ENCODE peak calls at places on chromosomes 4 and X, in nine cellular contexts. L, A, C, H, N, B, M, D and G are unnamed samples. For H3K4me1, the result is how much of the 10 kb centered on the place peaks cover.

GRCh38 chr4:82645868-82646267 is 84.1 kb upstream of the TMEM150C start:
- DNase-seq in L (no peak), A (no peak), C (no peak), H (no peak), N (no peak), B (no peak), M (no peak), D (no peak), G (no peak)

GRCh38 chrX:7132335-7133035 is 15.0 kb upstream of the STS start:
- DNase-seq in L (no peak), A (peak), C (peak), H (peak), N (peak), B (peak), M (peak), D (no peak), G (no peak)

GRCh38 chrX:136747003-136747986 is 33.4 kb downstream of the ARHGEF6 start:
- DNase-seq in L (no peak), A (no peak), C (no peak), H (no peak), N (no peak), B (no peak), M (no peak), D (no peak), G (no peak)

GRCh38 chrX:65600106-65600505 is 65.5 kb upstream of the LAS1L start:
- DNase-seq in L (no peak), A (no peak), C (peak), H (no peak), N (no peak), B (no peak), M (no peak), D (no peak), G (no peak)

GRCh38 chrX:93637591-93637990 is 35.8 kb downstream of the NAP1L3 start:
- DNase-seq in L (no peak), A (no peak), C (no peak), H (no peak), N (no peak), B (no peak), M (no peak), D (no peak), G (no peak)

GRCh38 chr4:46931981-46932380 is 22.9 kb upstream of the COX7B2 start:
- DNase-seq in L (no peak), A (peak), C (peak), H (peak), N (peak), B (peak), M (no peak), D (no peak), G (no peak)

GRCh38 chr4:59127748-59128147 is 2017.6 kb upstream of the IGFBP7 start:
- DNase-seq in L (no peak), A (no peak), C (no peak), H (no peak), N (no peak), B (no peak), M (no peak), D (no peak), G (no peak)

GRCh38 chr4:10741221-10741620 is 56.7 kb upstream of the CLNK start:
- DNase-seq in L (no peak), A (no peak), C (no peak), H (no peak), N (no peak), B (no peak), M (no peak), D (no peak), G (no peak)

GRCh38 chrX:121308276-121308805 is 260.9 kb downstream of the GLUD2 start:
- DNase-seq in L (peak), A (no peak), C (peak), H (no peak), N (peak), B (peak), M (peak), D (no peak), G (no peak)

GRCh38 chrX:151393514-151393913 is 3.5 kb upstream of the VMA21 start:
- DNase-seq in L (no peak), A (no peak), C (no peak), H (no peak), N (no peak), B (peak), M (no peak), D (no peak), G (peak)

GRCh38 chrX:56219702-56220101 is 12.5 kb upstream of the KLF8 start:
- DNase-seq in L (no peak), A (no peak), C (no peak), H (peak), N (peak), B (peak), M (peak), D (no peak), G (no peak)

GRCh38 chr4:55498051-55498450 is 48.7 kb downstream of the CLOCK start:
- DNase-seq in L (no peak), A (no peak), C (no peak), H (no peak), N (peak), B (no peak), M (no peak), D (no peak), G (no peak)

GRCh38 chrX:4825550-4825949 is 1112.1 kb upstream of the PRKX start:
- DNase-seq in L (no peak), A (no peak), C (no peak), H (no peak), N (no peak), B (no peak), M (no peak), D (no peak), G (no peak)

GRCh38 chr4:48329976-48330375 is 11.4 kb upstream of the SLAIN2 start:
- DNase-seq in L (no peak), A (no peak), C (no peak), H (peak), N (peak), B (no peak), M (no peak), D (no peak), G (no peak)

GRCh38 chr4:26235500-26235899 is 85.3 kb upstream of the RBPJ start:
- DNase-seq in L (peak), A (no peak), C (peak), H (no peak), N (peak), B (peak), M (no peak), D (peak), G (no peak)

GRCh38 chrX:68018248-68019203 is 414.8 kb downstream of the OPHN1 start:
- DNase-seq in L (no peak), A (no peak), C (no peak), H (peak), N (peak), B (peak), M (peak), D (no peak), G (no peak)

GRCh38 chr4:128363966-128364365 is 76.4 kb upstream of the PGRMC2 start:
- DNase-seq in L (no peak), A (no peak), C (no peak), H (no peak), N (no peak), B (no peak), M (no peak), D (no peak), G (no peak)

GRCh38 chr4:121380448-121381147 is at the start of gene QRFPR:
- DNase-seq in L (no peak), A (no peak), C (no peak), H (no peak), N (peak), B (peak), M (no peak), D (no peak), G (no peak)

GRCh38 chrX:154093965-154094364 is 3.6 kb downstream of the MECP2 start:
- DNase-seq in L (no peak), A (no peak), C (no peak), H (no peak), N (no peak), B (peak), M (no peak), D (no peak), G (no peak)

GRCh38 chr4:22410645-22411247 is 105.1 kb downstream of the ADGRA3 start:
- DNase-seq in L (no peak), A (no peak), C (no peak), H (peak), N (peak), B (no peak), M (no peak), D (no peak), G (no peak)

GRCh38 chr4:138049350-138049749 is 192.8 kb downstream of the SLC7A11 start:
- DNase-seq in L (no peak), A (no peak), C (no peak), H (peak), N (no peak), B (no peak), M (peak), D (no peak), G (no peak)

GRCh38 chr4:103934178-103934789 is 214.5 kb upstream of the TACR3 start:
- DNase-seq in L (no peak), A (no peak), C (no peak), H (peak), N (peak), B (peak), M (peak), D (no peak), G (no peak)

GRCh38 chr4:189525304-189525703 is 415.4 kb upstream of the FRG1 start:
- DNase-seq in L (no peak), A (no peak), C (no peak), H (no peak), N (no peak), B (no peak), M (no peak), D (no peak), G (no peak)

GRCh38 chr4:74755486-74755885 is 38.8 kb downstream of the BTC start:
- DNase-seq in L (no peak), A (no peak), C (peak), H (no peak), N (peak), B (no peak), M (no peak), D (no peak), G (no peak)

GRCh38 chr4:80099671-80100070 is 26.6 kb upstream of the ANTXR2 start:
- DNase-seq in L (no peak), A (no peak), C (no peak), H (no peak), N (no peak), B (no peak), M (no peak), D (no peak), G (no peak)

GRCh38 chrX:45515262-45516215 is 314.9 kb upstream of the DIPK2B start:
- DNase-seq in L (peak), A (peak), C (peak), H (peak), N (peak), B (peak), M (peak), D (no peak), G (peak)

GRCh38 chr4:37754410-37755185 is 68.4 kb upstream of the RELL1 start:
- DNase-seq in L (no peak), A (no peak), C (no peak), H (no peak), N (no peak), B (no peak), M (no peak), D (no peak), G (no peak)

GRCh38 chrX:19072372-19072771 is 49.9 kb downstream of the ADGRG2 start:
- DNase-seq in L (no peak), A (no peak), C (no peak), H (no peak), N (no peak), B (no peak), M (no peak), D (no peak), G (no peak)

GRCh38 chr4:38023347-38024202 is 63.4 kb downstream of the PTTG2 start:
- DNase-seq in L (no peak), A (no peak), C (no peak), H (peak), N (no peak), B (no peak), M (no peak), D (no peak), G (no peak)

GRCh38 chr4:139242511-139243051 is 37.4 kb downstream of the MGARP start:
- DNase-seq in L (no peak), A (no peak), C (no peak), H (peak), N (peak), B (no peak), M (no peak), D (no peak), G (no peak)

GRCh38 chrX:30607155-30607554 is 29.6 kb upstream of the TASL start:
- DNase-seq in L (no peak), A (no peak), C (no peak), H (no peak), N (no peak), B (no peak), M (no peak), D (no peak), G (no peak)

GRCh38 chrX:135185795-135186443 is 14.7 kb upstream of the CT55 start:
- DNase-seq in L (no peak), A (peak), C (no peak), H (peak), N (peak), B (peak), M (peak), D (no peak), G (peak)

GRCh38 chr4:3872834-3873313 is 106.7 kb downstream of the ADRA2C start:
- DNase-seq in L (no peak), A (no peak), C (no peak), H (no peak), N (no peak), B (peak), M (no peak), D (no peak), G (no peak)

GRCh38 chr4:115233600-115233999 is 120.2 kb upstream of the NDST4 start:
- DNase-seq in L (no peak), A (no peak), C (no peak), H (no peak), N (no peak), B (no peak), M (no peak), D (no peak), G (no peak)

GRCh38 chr4:6217716-6218381 is 17.5 kb upstream of the JAKMIP1 start:
- DNase-seq in L (no peak), A (no peak), C (no peak), H (no peak), N (no peak), B (no peak), M (no peak), D (no peak), G (no peak)

GRCh38 chr4:173450281-173450680 is 51.4 kb upstream of the SCRG1 start:
- DNase-seq in L (no peak), A (no peak), C (no peak), H (no peak), N (peak), B (peak), M (no peak), D (no peak), G (no peak)

GRCh38 chrX:672931-673330 is 42.3 kb downstream of the SHOX start:
- DNase-seq in L (no peak), A (no peak), C (no peak), H (no peak), N (no peak), B (no peak), M (no peak), D (no peak), G (no peak)

GRCh38 chr4:2411786-2412510 is 6.5 kb downstream of the ZFYVE28 start:
- DNase-seq in L (no peak), A (no peak), C (no peak), H (no peak), N (no peak), B (no peak), M (no peak), D (no peak), G (no peak)
- H3K4me1 ChIP-seq in L (under half), A (under half), C (under half), H (under half), N (under half), B (under half), M (under half), D (under half), G (half or more)

GRCh38 chr4:105140684-105141490 is 5.8 kb upstream of the TET2 start:
- DNase-seq in L (no peak), A (peak), C (peak), H (peak), N (peak), B (peak), M (no peak), D (no peak), G (no peak)

GRCh38 chr4:105145913-105146285 is 777 bp upstream of the TET2 start:
- DNase-seq in L (no peak), A (peak), C (peak), H (peak), N (no peak), B (no peak), M (no peak), D (peak), G (no peak)

GRCh38 chr4:105147226-105148151 is 813 bp downstream of the TET2 start:
- DNase-seq in L (no peak), A (peak), C (peak), H (peak), N (peak), B (peak), M (no peak), D (no peak), G (no peak)

GRCh38 chr4:105146286-105147219 is at the start of gene TET2:
- DNase-seq in L (peak), A (peak), C (peak), H (peak), N (peak), B (peak), M (peak), D (peak), G (peak)

GRCh38 chr4:105145059-105145912 is 1.4 kb upstream of the TET2 start:
- DNase-seq in L (no peak), A (no peak), C (no peak), H (peak), N (peak), B (peak), M (no peak), D (no peak), G (no peak)
- H3K4me3 ChIP-seq in L (peak), A (no peak), C (peak), H (peak), N (peak), B (no peak), M (no peak), D (peak), G (peak)

GRCh38 chr4:87017580-87018061 is 82.8 kb downstream of the AFF1 start:
- DNase-seq in L (no peak), A (no peak), C (no peak), H (no peak), N (peak), B (no peak), M (no peak), D (no peak), G (no peak)
- H3K4me1 ChIP-seq in L (under half), A (half or more), C (under half), H (under half), N (under half), B (under half), M (under half), D (under half), G (under half)

GRCh38 chr4:76984127-76984526 is 34.6 kb downstream of the SEPTIN11 start:
- DNase-seq in L (peak), A (no peak), C (no peak), H (peak), N (peak), B (peak), M (no peak), D (no peak), G (no peak)
- H3K4me3 ChIP-seq in L (no peak), A (no peak), C (no peak), H (no peak), N (peak), B (no peak), M (no peak), D (no peak), G (no peak)

GRCh38 chr4:87078987-87079469 is 141.4 kb downstream of the KLHL8 start:
- DNase-seq in L (peak), A (no peak), C (no peak), H (peak), N (peak), B (no peak), M (no peak), D (no peak), G (no peak)
- H3K4me1 ChIP-seq in L (under half), A (half or more), C (under half), H (under half), N (under half), B (under half), M (under half), D (half or more), G (under half)